ENCODE peak calls at places on chromosomes 3 and 15, in ten cellular contexts. W is NCI-H1092 treated with DMSO at 0.1 percent for 48 hours; R is T-helper 17 cell; S is non-pigmented ciliary epithelial cell; I is putamen; F is dorsolateral prefrontal cortex; O is nucleus accumbens; J is activated naive CD4-positive, alpha-beta T cell treated with anti-CD3 and anti-CD28 coated beads, Interleukin-2, amount 10 ng/mL, durations not matched to agents 7 days and 5 days; K is GM20000; M is CD4-positive, alpha-beta memory T cell. E is an unnamed sample.

GRCh38 chr15:101647251-101647650 is 4.9 kb downstream of the TM2D3 start:
- DNase-seq in S (no peak), O (no peak), M (no peak), I (no peak), J (no peak), W (no peak), K (no peak), R (no peak), F (no peak), E (no peak)

GRCh38 chr3:12752111-12752510 is 6.9 kb downstream of the TMEM40 start:
- DNase-seq in S (no peak), I (no peak), W (no peak), F (no peak), M (no peak), O (no peak), J (no peak), R (no peak), K (no peak), E (no peak)

GRCh38 chr3:99825239-99825638 is 7.6 kb downstream of the CMSS1 start:
- DNase-seq in R (no peak), I (no peak), J (no peak), K (no peak), F (no peak), O (no peak), W (no peak), S (no peak), M (no peak), E (no peak)

GRCh38 chr3:72584262-72584661 is 264.0 kb downstream of the SHQ1 start:
- DNase-seq in S (no peak), R (no peak), M (no peak), O (no peak), I (no peak), J (no peak), W (no peak), K (no peak), F (no peak), E (no peak)

GRCh38 chr3:164267031-164267430 is 811.3 kb downstream of the SI start:
- DNase-seq in K (no peak), F (no peak), O (no peak), W (no peak), S (no peak), R (no peak), J (no peak), M (no peak), I (no peak), E (no peak)

GRCh38 chr3:177729939-177730700 is 532.8 kb upstream of the TBL1XR1 start:
- DNase-seq in O (no peak), F (no peak), I (no peak), J (no peak), K (no peak), M (no peak), W (peak; percentile 80), R (no peak), S (no peak), E (no peak)

GRCh38 chr3:161042023-161042501 is 63.1 kb downstream of the B3GALNT1 start:
- DNase-seq in J (no peak), W (no peak), M (no peak), F (no peak), R (no peak), I (no peak), S (peak; percentile 47), O (no peak), K (no peak), E (no peak)

GRCh38 chr15:31606942-31607497 is 280.4 kb downstream of the KLF13 start:
- DNase-seq in K (no peak), R (no peak), S (no peak), W (no peak), F (no peak), J (no peak), M (no peak), I (no peak), O (no peak), E (no peak)

GRCh38 chr15:29685156-29686078 is 136.9 kb downstream of the TJP1 start:
- DNase-seq in J (no peak), I (no peak), M (no peak), F (no peak), W (no peak), S (no peak), R (no peak), K (no peak), O (no peak), E (no peak)

GRCh38 chr3:55471522-55472280 is 15.4 kb downstream of the WNT5A start:
- DNase-seq in K (no peak), R (no peak), F (no peak), S (no peak), W (no peak), O (no peak), J (no peak), M (no peak), I (no peak), E (no peak)

GRCh38 chr3:136831461-136831860 is 12.5 kb downstream of the SLC35G2 start:
- DNase-seq in R (no peak), S (no peak), J (no peak), I (no peak), M (no peak), F (no peak), O (no peak), K (no peak), W (no peak), E (no peak)

GRCh38 chr3:194661374-194661773 is 10.6 kb downstream of the LSG1 start:
- DNase-seq in J (no peak), M (no peak), F (no peak), S (no peak), K (no peak), O (no peak), W (no peak), I (no peak), R (no peak), E (no peak)

GRCh38 chr15:27847775-27848710 is 251.1 kb downstream of the OCA2 start:
- DNase-seq in M (no peak), F (no peak), R (no peak), I (no peak), J (no peak), K (no peak), O (no peak), W (peak; percentile 5), S (no peak), E (no peak)

GRCh38 chr3:31895471-31895870 is 85.6 kb downstream of the OSBPL10 start:
- DNase-seq in W (no peak), K (no peak), I (no peak), M (no peak), J (no peak), R (no peak), S (peak; percentile 24), O (no peak), F (no peak), E (no peak)

GRCh38 chr3:53161820-53162671 is 1.0 kb downstream of the PRKCD start:
- DNase-seq in S (no peak), F (no peak), M (peak; percentile 43), R (peak; percentile 32), O (no peak), J (peak; percentile 65), W (no peak), K (peak; percentile 86), I (no peak), E (peak; percentile 59)

GRCh38 chr3:16140116-16140893 is 34.2 kb upstream of the GALNT15 start:
- DNase-seq in K (no peak), M (no peak), W (no peak), I (no peak), R (no peak), O (no peak), J (no peak), S (peak; percentile 43), F (no peak), E (no peak)

GRCh38 chr3:32934150-32934742 is 17.2 kb upstream of the CCR4 start:
- DNase-seq in S (no peak), F (no peak), M (no peak), R (no peak), K (peak; percentile 44), J (peak; percentile 43), W (peak; percentile 14), O (no peak), I (no peak), E (no peak)

GRCh38 chr15:45784656-45785055 is 149.8 kb downstream of the SQOR start:
- DNase-seq in I (no peak), M (no peak), K (no peak), O (no peak), R (no peak), J (no peak), S (no peak), F (no peak), W (no peak), E (no peak)

GRCh38 chr15:90327313-90327712 is 24.8 kb upstream of the ZNF774 start:
- DNase-seq in K (no peak), S (no peak), J (no peak), M (no peak), R (no peak), O (no peak), F (no peak), I (no peak), W (no peak), E (no peak)

GRCh38 chr15:101567089-101567488 is 77.6 kb upstream of the PCSK6 start:
- DNase-seq in K (no peak), J (no peak), R (no peak), W (no peak), M (no peak), I (no peak), F (no peak), O (no peak), S (no peak), E (no peak)

GRCh38 chr3:107969994-107970896 is 120.6 kb downstream of the CD47 start:
- DNase-seq in J (no peak), S (no peak), O (no peak), I (no peak), R (no peak), K (no peak), W (peak; percentile 24), M (no peak), F (no peak), E (no peak)

GRCh38 chr3:189363856-189364255 is 192.1 kb downstream of the TPRG1 start:
- DNase-seq in I (no peak), S (no peak), O (no peak), R (no peak), W (no peak), J (no peak), K (no peak), F (no peak), M (no peak), E (no peak)

GRCh38 chr3:98233468-98233867 is 30.6 kb upstream of the OR5H6 start:
- DNase-seq in F (no peak), R (no peak), I (no peak), W (no peak), M (no peak), O (no peak), J (no peak), K (no peak), S (no peak), E (no peak)

GRCh38 chr3:192122832-192123594 is 604.3 kb downstream of the FGF12 start:
- DNase-seq in J (no peak), K (peak; percentile 32), W (no peak), I (peak; percentile 26), R (no peak), F (no peak), S (no peak), M (no peak), O (no peak), E (no peak)

GRCh38 chr15:67805871-67806538 is 19.3 kb upstream of the SKOR1 start:
- DNase-seq in M (no peak), W (peak; percentile 18), R (no peak), K (no peak), O (no peak), F (no peak), I (no peak), J (no peak), S (no peak), E (peak; percentile 44)

GRCh38 chr3:184391266-184391665 is 11.4 kb downstream of the CHRD start:
- DNase-seq in O (no peak), R (no peak), K (no peak), S (no peak), M (no peak), I (no peak), W (no peak), J (no peak), F (peak; percentile 22), E (no peak)

GRCh38 chr3:18307529-18307928 is 117.6 kb downstream of the SATB1 start:
- DNase-seq in F (no peak), R (no peak), I (no peak), J (no peak), O (no peak), W (no peak), M (no peak), K (no peak), S (no peak), E (no peak)

E was measured in left lung.